ENCODE peak calls at places on chromosomes 2 and 18, in seven cellular contexts. M, T, Z, G, J, Q and Y are unnamed samples.

GRCh38 chr2:153946036-153946435 is 74.3 kb downstream of the GALNT13 start:
- DNase-seq in M (no peak), T (no peak), Z (no peak), G (no peak), J (no peak), Q (no peak), Y (no peak)

GRCh38 chr18:12656671-12657047 is 1.2 kb downstream of the SPIRE1 start:
- DNase-seq in M (no peak), T (peak; percentile 63), Z (no peak), G (no peak), J (no peak), Q (no peak), Y (no peak)

GRCh38 chr2:159658887-159659437 is 42.6 kb upstream of the BAZ2B start:
- DNase-seq in M (peak; percentile 41), T (no peak), Z (no peak), G (no peak), J (no peak), Q (no peak), Y (no peak)

GRCh38 chr18:66607632-66608031 is 3.7 kb upstream of the CDH19 start:
- DNase-seq in M (no peak), T (no peak), Z (no peak), G (no peak), J (no peak), Q (no peak), Y (no peak)

GRCh38 chr2:215796160-215796559 is 217.2 kb downstream of the MREG start:
- DNase-seq in M (no peak), T (peak; percentile 44), Z (no peak), G (no peak), J (no peak), Q (no peak), Y (no peak)

GRCh38 chr2:17442334-17442733 is 75.9 kb downstream of the RAD51AP2 start:
- DNase-seq in M (no peak), T (no peak), Z (no peak), G (no peak), J (no peak), Q (no peak), Y (no peak)

GRCh38 chr2:27583390-27583915 is 611 bp downstream of the ZNF512 start:
- DNase-seq in M (no peak), T (no peak), Z (peak; percentile 16), G (no peak), J (no peak), Q (no peak), Y (no peak)

GRCh38 chr18:45802814-45803492 is 22.5 kb upstream of the SIGLEC15 start:
- DNase-seq in M (no peak), T (peak; percentile 94), Z (no peak), G (no peak), J (no peak), Q (no peak), Y (no peak)

GRCh38 chr18:12861637-12862036 is 22.4 kb downstream of the PTPN2 start:
- DNase-seq in M (no peak), T (no peak), Z (no peak), G (no peak), J (no peak), Q (no peak), Y (no peak)

GRCh38 chr2:238096311-238097011 is 3.7 kb upstream of the ESPNL start:
- DNase-seq in M (peak; percentile 15), T (no peak), Z (no peak), G (no peak), J (no peak), Q (no peak), Y (no peak)

GRCh38 chr2:27572439-27572838 is 10.4 kb upstream of the ZNF512 start:
- DNase-seq in M (no peak), T (no peak), Z (no peak), G (no peak), J (no peak), Q (no peak), Y (no peak)

GRCh38 chr2:33620-34019 is 12.7 kb downstream of the FAM110C start:
- DNase-seq in M (no peak), T (no peak), Z (no peak), G (peak; percentile 68), J (no peak), Q (no peak), Y (no peak)

GRCh38 chr18:62881509-62882016 is 166.2 kb downstream of the PHLPP1 start:
- DNase-seq in M (peak; percentile 48), T (peak; percentile 77), Z (no peak), G (no peak), J (no peak), Q (no peak), Y (no peak)

GRCh38 chr2:219662566-219662965 is 35.1 kb downstream of the SLC4A3 start:
- DNase-seq in M (no peak), T (no peak), Z (no peak), G (no peak), J (no peak), Q (no peak), Y (no peak)

GRCh38 chr2:138071720-138072719 is 107.7 kb downstream of the HNMT start:
- DNase-seq in M (peak; percentile 63), T (no peak), Z (no peak), G (no peak), J (no peak), Q (no peak), Y (no peak)

GRCh38 chr18:25817571-25818237 is 272.7 kb downstream of the SS18 start:
- DNase-seq in M (no peak), T (no peak), Z (no peak), G (no peak), J (no peak), Q (no peak), Y (no peak)

GRCh38 chr2:28507806-28508764 is 12.2 kb downstream of the PLB1 start:
- DNase-seq in M (peak; percentile 18), T (no peak), Z (peak; percentile 31), G (peak; percentile 34), J (no peak), Q (no peak), Y (no peak)

GRCh38 chr2:216683846-216684245 is 11.5 kb downstream of the IGFBP5 start:
- DNase-seq in M (peak; percentile 92), T (no peak), Z (no peak), G (peak; percentile 54), J (peak; percentile 91), Q (no peak), Y (no peak)

DNA sequence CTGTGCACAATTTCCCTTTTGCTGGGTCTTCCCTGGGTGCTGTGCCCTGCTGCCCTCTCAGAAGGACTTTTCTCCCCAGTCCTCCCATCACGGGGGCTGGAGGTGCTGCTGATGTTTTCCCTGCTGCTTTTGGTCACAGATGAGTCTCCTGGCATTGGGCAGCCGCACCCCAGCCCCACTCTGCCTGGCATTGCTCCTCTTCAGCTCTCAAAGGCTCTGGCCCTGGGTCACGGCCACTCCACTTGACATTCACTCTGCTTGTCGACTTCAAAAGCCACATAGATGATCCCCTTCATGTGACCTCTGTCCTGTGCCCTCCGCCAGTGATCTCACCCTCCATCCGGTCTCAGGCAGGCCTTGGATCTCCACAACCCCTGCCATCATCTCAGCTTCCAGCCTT is 43.6 kb upstream of the IL1RL1 start:
- DNase-seq in M (no peak), T (no peak), Z (no peak), G (no peak), J (no peak), Q (no peak), Y (no peak)
- TF ChIP-seq POLR2AphosphoS5 in M (no peak), T (no peak), Z (no peak), G (no peak), J (no peak), Q (no peak), Y (no peak)

GRCh38 chr2:225041871-225042799 is at the start of gene DOCK10:
- DNase-seq in M (no peak), T (peak; percentile 17), Z (no peak), G (peak; percentile 24), J (no peak), Q (no peak), Y (peak; percentile 88)
- TF ChIP-seq POLR2A in M (no peak), T (no peak), Z (no peak), G (no peak), J (no peak), Q (no peak), Y (no peak)

GRCh38 chr2:64622443-64623231 is 31.1 kb downstream of the SERTAD2 start:
- DNase-seq in M (no peak), T (no peak), Z (no peak), G (no peak), J (peak; percentile 46), Q (no peak), Y (peak; percentile 85)
- TF ChIP-seq CTCF in M (no peak), T (no peak), Z (no peak), G (no peak), J (no peak), Q (peak; percentile 28), Y (peak; percentile 21)

GRCh38 chr2:95204396-95204795 is 2.9 kb upstream of the ZNF892 start:
- DNase-seq in M (no peak), T (no peak), Z (no peak), G (no peak), J (no peak), Q (no peak), Y (no peak)

GRCh38 chr2:95206086-95206485 is 1.2 kb upstream of the ZNF892 start:
- DNase-seq in M (no peak), T (no peak), Z (no peak), G (no peak), J (no peak), Q (no peak), Y (no peak)

GRCh38 chr2:95203911-95204310 is 3.4 kb upstream of the ZNF892 start:
- DNase-seq in M (no peak), T (no peak), Z (no peak), G (no peak), J (no peak), Q (no peak), Y (no peak)

GRCh38 chr2:95208101-95208500 is 780 bp downstream of the ZNF892 start:
- DNase-seq in M (no peak), T (no peak), Z (no peak), G (no peak), J (no peak), Q (no peak), Y (no peak)

DNA sequence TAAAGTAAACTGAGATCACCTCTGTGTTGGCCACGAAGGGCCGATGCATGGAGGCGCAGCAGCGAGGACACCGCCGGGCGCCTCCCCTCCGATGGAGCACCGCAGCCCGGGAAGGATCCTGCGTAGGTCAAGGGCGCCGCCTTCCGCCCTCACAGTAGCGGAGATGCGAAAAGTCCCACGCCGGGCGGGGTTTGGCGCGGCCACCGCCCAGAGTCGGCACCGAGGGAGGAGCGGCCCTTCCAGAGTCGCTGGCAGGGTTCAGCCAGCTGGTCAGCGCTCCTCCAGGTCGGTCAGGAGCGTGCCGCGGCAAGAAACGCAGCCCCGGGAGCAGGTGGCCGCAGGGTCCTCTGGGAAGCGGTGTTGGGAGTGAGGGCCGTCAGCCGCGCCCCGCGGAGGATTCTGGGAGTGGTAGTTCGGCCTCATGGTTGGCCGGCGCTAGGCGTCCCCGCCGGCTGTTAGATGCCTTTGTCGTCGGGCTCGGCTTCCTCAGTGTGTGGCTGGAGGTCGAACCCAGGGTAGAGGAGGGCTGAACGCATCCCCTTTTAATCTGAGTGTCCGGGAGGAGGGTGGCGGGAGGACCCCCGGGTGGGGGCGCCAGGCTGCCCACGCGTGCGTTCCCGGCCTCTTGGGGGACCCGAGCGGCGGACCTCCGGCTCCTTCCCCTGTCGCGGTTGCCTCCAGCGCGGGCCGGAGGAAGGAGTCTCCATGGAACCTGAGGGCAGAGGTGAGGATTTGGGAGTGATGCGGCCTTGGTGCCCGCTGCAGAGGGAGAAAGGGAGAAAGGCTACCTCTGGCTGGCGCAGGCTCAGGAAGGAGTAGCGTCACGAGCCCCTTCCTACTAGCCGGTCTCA is at the start of gene ZNF892:
- DNase-seq in M (peak; percentile 88), T (peak; percentile 90), Z (peak; percentile 75), G (peak; percentile 94), J (peak; percentile 92), Q (peak; percentile 73), Y (peak; percentile 96)
- TF ChIP-seq POLR2AphosphoS5 in M (peak; percentile 57), T (peak; percentile 64), Z (no peak), G (peak; percentile 40), J (no peak), Q (peak; percentile 66), Y (peak; percentile 92)

GRCh38 chr2:177306550-177306949 is 42.0 kb upstream of the NFE2L2 start:
- DNase-seq in M (no peak), T (no peak), Z (no peak), G (no peak), J (no peak), Q (no peak), Y (no peak)
- TF ChIP-seq POLR2A in M (no peak), T (no peak), Z (no peak), G (no peak), J (no peak), Q (no peak), Y (no peak)